ENCODE peak calls at places on chromosome X, in nine cellular contexts. C is stomach, V is cardiac muscle cell, J is pancreas, M is breast epithelium, A is IMR-90, W is H1, N is endodermal cell, I is hepatocyte. O is an unnamed sample.

GRCh38 chrX:16772460-16772859 is 13.8 kb upstream of the TXLNG start:
- DNase-seq in W (peak; percentile 51), V (no peak), A (no peak), M (no peak), I (no peak), J (no peak), N (peak; percentile 79), C (no peak), O (no peak)

GRCh38 chrX:30530591-30530990 is 47.0 kb downstream of the TASL start:
- DNase-seq in A (peak; percentile 60), C (no peak), J (no peak), I (no peak), N (no peak), M (no peak), V (peak; percentile 43), W (no peak), O (no peak)

GRCh38 chrX:151416521-151417048 is 19.6 kb downstream of the VMA21 start:
- DNase-seq in I (no peak), A (no peak), V (no peak), M (no peak), J (no peak), W (no peak), C (no peak), N (no peak), O (no peak)

GRCh38 chrX:30865020-30865419 is 24.0 kb downstream of the TAB3 start:
- DNase-seq in M (no peak), I (peak; percentile 11), A (no peak), N (peak; percentile 56), C (no peak), V (peak; percentile 5), J (no peak), W (peak; percentile 42), O (no peak)

GRCh38 chrX:106932960-106933537 is 12.8 kb downstream of the CLDN2 start:
- DNase-seq in C (no peak), J (no peak), A (peak; percentile 35), I (peak; percentile 37), N (no peak), M (no peak), W (no peak), V (peak; percentile 80), O (no peak)

GRCh38 chrX:71859637-71860036 is 51.0 kb upstream of the NHSL2 start:
- DNase-seq in C (no peak), I (peak; percentile 62), J (peak; percentile 27), N (peak; percentile 67), M (no peak), W (no peak), A (peak; percentile 33), V (peak; percentile 54), O (peak; percentile 6)

GRCh38 chrX:103756736-103757135 is 19.9 kb upstream of the PLP1 start:
- DNase-seq in I (no peak), W (no peak), C (no peak), V (no peak), N (no peak), M (no peak), J (no peak), A (no peak), O (no peak)

GRCh38 chrX:70042399-70043371 is 7.1 kb downstream of the AWAT2 start:
- DNase-seq in N (peak; percentile 67), I (no peak), V (peak; percentile 47), M (no peak), C (peak; percentile 62), J (no peak), A (peak; percentile 42), W (no peak), O (no peak)

GRCh38 chrX:155070038-155070437 is 898 bp downstream of the CMC4 start:
- DNase-seq in N (no peak), J (no peak), A (no peak), M (no peak), C (no peak), V (no peak), W (no peak), I (no peak), O (no peak)

GRCh38 chrX:53714580-53715335 is 28.2 kb upstream of the HUWE1 start:
- DNase-seq in C (peak; percentile 66), J (peak; percentile 16), W (no peak), I (no peak), V (peak; percentile 36), N (peak; percentile 68), A (peak; percentile 57), M (peak; percentile 52), O (peak; percentile 67)

GRCh38 chrX:39772057-39772832 is 325.5 kb downstream of the BCOR start:
- DNase-seq in N (peak; percentile 94), V (peak; percentile 37), C (peak; percentile 30), M (no peak), J (peak; percentile 51), W (no peak), A (peak; percentile 55), I (peak; percentile 75), O (peak; percentile 19)

GRCh38 chrX:110318664-110318968 is 731 bp upstream of the AMMECR1 start:
- DNase-seq in I (no peak), A (no peak), M (no peak), N (no peak), J (no peak), W (no peak), V (no peak), C (peak; percentile 27), O (no peak)

GRCh38 chrX:28595346-28595745 is 8.1 kb downstream of the IL1RAPL1 start:
- DNase-seq in C (no peak), A (no peak), W (no peak), V (no peak), M (no peak), I (no peak), J (no peak), N (no peak), O (no peak)

GRCh38 chrX:28590394-28590793 is 3.1 kb downstream of the IL1RAPL1 start:
- DNase-seq in J (no peak), A (peak; percentile 32), V (peak; percentile 22), M (no peak), W (no peak), C (no peak), I (no peak), N (no peak), O (no peak)

GRCh38 chrX:28589048-28589447 is 1.8 kb downstream of the IL1RAPL1 start:
- DNase-seq in N (no peak), M (no peak), C (no peak), J (no peak), W (no peak), A (no peak), V (no peak), I (no peak), O (no peak)

GRCh38 chrX:28586891-28587635 is at the start of gene IL1RAPL1:
- DNase-seq in V (peak; percentile 81), N (peak; percentile 60), W (no peak), C (no peak), A (peak; percentile 81), J (no peak), M (no peak), I (peak; percentile 52), O (no peak)

DNA sequence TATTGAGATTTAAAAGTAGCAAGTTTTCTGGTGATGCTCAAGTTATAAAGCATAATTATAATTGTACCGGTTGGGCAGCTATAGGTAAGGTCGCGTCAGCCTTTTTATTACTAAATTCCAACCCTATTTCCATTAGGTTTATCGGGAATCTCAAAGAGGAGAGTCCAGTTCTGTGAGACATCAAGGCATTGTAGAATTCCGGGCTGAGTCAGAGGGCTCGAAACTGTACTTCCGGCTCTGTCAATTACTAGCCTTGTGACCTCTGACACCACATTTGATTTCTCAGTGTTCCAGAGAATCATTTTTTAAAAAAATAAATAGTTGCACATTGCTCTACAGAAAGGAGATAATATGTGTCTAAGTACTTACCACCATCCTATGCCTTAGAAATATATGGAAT is 4.3 kb downstream of the IL1RAPL1 start:
- DNase-seq in W (no peak), N (no peak), I (no peak), V (no peak), J (no peak), A (no peak), M (no peak), C (no peak), O (no peak)
- H3K4me3 ChIP-seq in W (no peak overlapping the region), N (no peak overlapping the region), I (no peak overlapping the region), V (no peak overlapping the region), J (no peak overlapping the region), A (no peak overlapping the region), M (no peak overlapping the region), C (no peak overlapping the region), O (no peak overlapping the region)

DNA sequence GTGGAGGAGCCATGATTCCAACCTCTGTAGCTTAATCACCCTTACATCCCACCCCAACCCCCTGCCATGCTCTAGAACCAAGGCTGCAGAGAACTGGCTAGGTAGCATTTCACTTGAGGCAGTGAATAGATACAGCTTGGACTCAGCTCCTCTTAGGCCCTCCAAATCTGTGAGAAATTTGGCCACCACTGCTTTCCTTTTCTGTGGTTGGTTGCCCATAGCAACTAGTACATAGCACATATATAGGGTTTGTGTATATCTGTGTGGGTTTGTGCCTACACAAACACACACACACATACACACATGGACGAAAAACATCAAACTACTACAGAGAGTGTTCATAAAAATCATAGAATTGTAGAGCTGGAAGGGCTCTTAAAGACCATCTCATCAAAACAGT is 52.0 kb upstream of the CCDC160 start:
- DNase-seq in W (no peak), A (no peak), J (no peak), N (no peak), M (no peak), C (no peak), I (no peak), V (no peak), O (no peak)
- H3K4me1 ChIP-seq in W (peaks cover 14% of the 10 kb centered on the region), A (no peaks in the 10 kb centered on the region), J (no peaks in the 10 kb centered on the region), N (peaks cover 6% of the 10 kb centered on the region), M (no peaks in the 10 kb centered on the region), C (no peaks in the 10 kb centered on the region), I (no peaks in the 10 kb centered on the region), V (peaks cover 43% of the 10 kb centered on the region), O (peaks cover 18% of the 10 kb centered on the region)

GRCh38 chrX:153688534-153688899 is 791 bp downstream of the SLC6A8 start:
- DNase-seq in N (no peak), M (no peak), A (no peak), J (no peak), C (no peak), W (no peak), I (no peak), V (no peak), O (no peak)

GRCh38 chrX:153688071-153688470 is 345 bp downstream of the SLC6A8 start:
- DNase-seq in N (no peak), I (no peak), J (no peak), C (no peak), M (no peak), W (no peak), A (no peak), V (no peak), O (no peak)

GRCh38 chrX:153689654-153690465 is 2.1 kb downstream of the SLC6A8 start:
- DNase-seq in C (no peak), A (peak; percentile 23), J (no peak), N (peak; percentile 79), M (no peak), V (no peak), W (no peak), I (no peak), O (no peak)

GRCh38 chrX:153690466-153690865 is 2.7 kb downstream of the SLC6A8 start:
- DNase-seq in V (no peak), C (no peak), J (no peak), I (no peak), M (no peak), A (no peak), N (no peak), W (no peak), O (no peak)

GRCh38 chrX:153688900-153689590 is 1.3 kb downstream of the SLC6A8 start:
- DNase-seq in M (peak; percentile 56), J (peak; percentile 45), A (peak; percentile 6), C (peak; percentile 57), N (no peak), W (no peak), I (no peak), V (peak; percentile 29), O (no peak)
- H3K4me3 ChIP-seq in M (peak overlapping the region; percentile 31), J (peak overlapping the region; percentile 34), A (peak overlapping the region; percentile 96), C (peak overlapping the region; percentile 45), N (peak overlapping the region; percentile 49), W (peak overlapping the region; percentile 47), I (peak overlapping the region; percentile 13), V (peak overlapping the region; percentile 51), O (no peak overlapping the region)

GRCh38 chrX:19855700-19856381 is 31.6 kb downstream of the SH3KBP1 start:
- DNase-seq in N (no peak), A (no peak), W (no peak), M (no peak), I (no peak), C (no peak), V (peak; percentile 52), J (no peak), O (no peak)
- H3K4me1 ChIP-seq in N (no peaks in the 10 kb centered on the region), A (peaks cover 6% of the 10 kb centered on the region), W (no peaks in the 10 kb centered on the region), M (no peaks in the 10 kb centered on the region), I (no peaks in the 10 kb centered on the region), C (no peaks in the 10 kb centered on the region), V (peaks cover 2% of the 10 kb centered on the region), J (peaks cover 5% of the 10 kb centered on the region), O (peaks cover 17% of the 10 kb centered on the region)